ENCODE peak calls at places on chromosomes 6 and 20, in seven cellular contexts. W, U, M, X, K, Y and E are unnamed samples.

GRCh38 chr6:50091641-50092040 is 41.9 kb upstream of the DEFB112 start:
- DNase-seq in U (no peak), Y (peak), X (no peak), M (no peak), W (peak), K (no peak), E (no peak)

GRCh38 chr6:146595981-146596731 is 2.6 kb upstream of the ADGB start:
- DNase-seq in K (no peak), X (no peak), U (no peak), Y (peak), W (no peak), M (no peak), E (no peak)

GRCh38 chr6:55758156-55758942 is 117.0 kb downstream of the BMP5 start:
- DNase-seq in X (peak), Y (peak), M (no peak), U (no peak), K (no peak), W (peak), E (peak)

GRCh38 chr20:34061695-34062094 is 50.3 kb downstream of the EIF2S2 start:
- DNase-seq in W (no peak), Y (no peak), K (no peak), U (no peak), X (no peak), M (no peak), E (no peak)

GRCh38 chr6:72031471-72031870 is 145.1 kb downstream of the RIMS1 start:
- DNase-seq in W (peak), X (no peak), K (no peak), Y (peak), M (no peak), U (no peak), E (no peak)

GRCh38 chr6:74068945-74069570 is 373.1 kb downstream of the CD109 start:
- DNase-seq in X (no peak), U (no peak), Y (no peak), M (no peak), W (peak), K (no peak), E (no peak)

GRCh38 chr20:34724172-34724571 is 20.0 kb downstream of the TP53INP2 start:
- DNase-seq in X (no peak), M (no peak), Y (no peak), W (no peak), K (no peak), U (no peak), E (no peak)

GRCh38 chr6:40629463-40629862 is 42.3 kb upstream of the LRFN2 start:
- DNase-seq in M (no peak), W (no peak), K (no peak), Y (no peak), X (no peak), U (no peak), E (no peak)

GRCh38 chr6:116265081-116265829 is 11.4 kb upstream of the TSPYL4 start:
- DNase-seq in W (peak), K (no peak), M (no peak), Y (peak), U (no peak), X (no peak), E (peak)

GRCh38 chr20:36399147-36399968 is 93.2 kb downstream of the DLGAP4 start:
- DNase-seq in U (peak), W (peak), X (no peak), K (no peak), M (peak), Y (peak), E (peak)

GRCh38 chr6:121584591-121585369 is 149.3 kb downstream of the GJA1 start:
- DNase-seq in W (peak), K (no peak), Y (no peak), U (no peak), X (no peak), M (no peak), E (no peak)

GRCh38 chr20:24479595-24479994 is 10.2 kb downstream of the SYNDIG1 start:
- DNase-seq in M (no peak), U (no peak), Y (no peak), X (no peak), K (no peak), W (no peak), E (no peak)

GRCh38 chr6:42142118-42142835 is at the start of gene C6orf132:
- DNase-seq in W (peak), K (peak), M (no peak), Y (peak), U (no peak), X (no peak), E (peak)

GRCh38 chr6:169702640-169703246 is 817 bp downstream of the C6orf120 start:
- DNase-seq in W (peak), X (no peak), U (peak), Y (no peak), K (peak), M (peak), E (peak)

GRCh38 chr6:169396554-169397163 is 143.0 kb upstream of the THBS2 start:
- DNase-seq in Y (no peak), X (no peak), U (no peak), W (no peak), K (no peak), M (no peak), E (no peak)

GRCh38 chr6:44735631-44735963 is 348.1 kb downstream of the CDC5L start:
- DNase-seq in Y (peak), U (peak), W (peak), K (no peak), X (no peak), M (no peak), E (no peak)

GRCh38 chr20:55172310-55173002 is 697.1 kb downstream of the DOK5 start:
- DNase-seq in M (no peak), K (no peak), X (no peak), Y (no peak), U (no peak), W (no peak), E (no peak)

GRCh38 chr6:140185991-140186390 is 811.5 kb upstream of the CITED2 start:
- DNase-seq in X (no peak), Y (no peak), W (no peak), M (no peak), U (no peak), K (no peak), E (no peak)

GRCh38 chr6:168338777-168339176 is 19.2 kb upstream of the DACT2 start:
- DNase-seq in W (no peak), K (no peak), M (no peak), X (no peak), U (no peak), Y (no peak), E (no peak)

GRCh38 chr6:126891158-126891557 is 227.3 kb upstream of the RSPO3 start:
- DNase-seq in K (no peak), W (peak), M (no peak), U (no peak), Y (no peak), X (no peak), E (no peak)

GRCh38 chr20:52975024-52975732 is 3.0 kb downstream of the TSHZ2 start:
- DNase-seq in X (no peak), W (peak), U (peak), Y (peak), K (no peak), M (no peak), E (no peak)

GRCh38 chr20:63698739-63699465 is 2.5 kb downstream of the TNFRSF6B start:
- DNase-seq in W (peak), X (peak), K (peak), M (peak), Y (peak), U (peak), E (no peak)

GRCh38 chr6:109363753-109364152 is 18.5 kb downstream of the CD164 start:
- DNase-seq in W (no peak), K (no peak), M (no peak), X (no peak), U (no peak), Y (no peak), E (no peak)